ENCODE peak calls at places on chromosomes 16 and 17, in four cellular contexts. Y, U, C and R are unnamed samples.

GRCh38 chr17:3710951-3711383 is 12.7 kb upstream of the HASPIN start:
- DNase-seq in C (peak), Y (no peak), U (no peak), R (no peak)

GRCh38 chr17:76915840-76916510 is 47.8 kb downstream of the MGAT5B start:
- DNase-seq in U (no peak), C (no peak), Y (no peak), R (no peak)

GRCh38 chr17:29571883-29572681 is 3.6 kb downstream of the TP53I13 start:
- DNase-seq in Y (peak), U (no peak), C (no peak), R (peak)

GRCh38 chr16:83842755-83843507 is 35.2 kb downstream of the HSBP1 start:
- DNase-seq in C (no peak), U (no peak), Y (no peak), R (no peak)

GRCh38 chr16:46638947-46639925 is 18.1 kb upstream of the SHCBP1 start:
- DNase-seq in U (no peak), C (no peak), Y (no peak), R (no peak)

GRCh38 chr17:57935833-57936807 is 19.1 kb downstream of the CUEDC1 start:
- DNase-seq in Y (no peak), C (no peak), U (no peak), R (no peak)

GRCh38 chr16:50209548-50210265 is 56.6 kb downstream of the TENT4B start:
- DNase-seq in U (no peak), C (no peak), Y (no peak), R (peak)

GRCh38 chr16:67805718-67806427 is 487 bp downstream of the RANBP10 start:
- DNase-seq in C (peak), Y (no peak), U (no peak), R (no peak)

GRCh38 chr17:34241062-34241461 is 14.0 kb upstream of the CCL2 start:
- DNase-seq in U (no peak), C (no peak), Y (peak), R (no peak)

GRCh38 chr16:16062023-16062932 is 112.9 kb downstream of the ABCC1 start:
- DNase-seq in Y (no peak), U (no peak), C (no peak), R (no peak)

GRCh38 chr17:7293821-7294613 is 422 bp downstream of the YBX2 start:
- DNase-seq in U (peak), C (no peak), Y (peak), R (peak)

GRCh38 chr17:38328620-38329019 is 15.1 kb downstream of the GPR179 start:
- DNase-seq in U (no peak), C (no peak), Y (no peak), R (no peak)

GRCh38 chr17:59368218-59368857 is 36.9 kb downstream of the YPEL2 start:
- DNase-seq in Y (no peak), U (no peak), C (no peak), R (no peak)

GRCh38 chr17:78356163-78356713 is 3.6 kb downstream of the SOCS3 start:
- DNase-seq in C (peak), U (no peak), Y (peak), R (peak)

GRCh38 chr17:2713881-2714280 is 2.3 kb upstream of the CLUH start:
- DNase-seq in Y (no peak), U (no peak), C (no peak), R (no peak)

GRCh38 chr16:69861276-69862030 is 89.7 kb upstream of the CLEC18A start:
- DNase-seq in Y (peak), C (no peak), U (no peak), R (no peak)

GRCh38 chr16:73697336-73697735 is 599.3 kb upstream of the PSMD7 start:
- DNase-seq in C (no peak), Y (no peak), U (no peak), R (no peak)

GRCh38 chr17:79272666-79273219 is 198.1 kb downstream of the ENGASE start:
- DNase-seq in C (peak), U (no peak), Y (no peak), R (no peak)

GRCh38 chr17:50604470-50604869 is 30.2 kb upstream of the ABCC3 start:
- DNase-seq in C (no peak), Y (peak), U (no peak), R (no peak)